ENCODE peak calls at places on chromosomes 3 and 15, in six cellular contexts. One of them, this sample, is unnamed.

GRCh38 chr3:13414040-13414729 is 5.9 kb downstream of the NUP210 start:
- DNase-seq in HL-60: peak
- DNase-seq in AG10803: no peak
- DNase-seq in fibroblast of mammary gland: no peak
- DNase-seq in A549: no peak
- DNase-seq in cardiac muscle cell: no peak
- DNase-seq in this sample: no peak

GRCh38 chr3:23493846-23494245 is 290.7 kb downstream of the UBE2E2 start:
- DNase-seq in A549: no peak
- DNase-seq in cardiac muscle cell: no peak
- DNase-seq in HL-60: no peak
- DNase-seq in AG10803: no peak
- DNase-seq in fibroblast of mammary gland: no peak
- DNase-seq in this sample: no peak

GRCh38 chr3:53590606-53591005 is 96.2 kb downstream of the CACNA1D start:
- DNase-seq in fibroblast of mammary gland: no peak
- DNase-seq in cardiac muscle cell: no peak
- DNase-seq in HL-60: no peak
- DNase-seq in AG10803: no peak
- DNase-seq in A549: no peak
- DNase-seq in this sample: no peak

GRCh38 chr3:14534379-14535191 is 5.6 kb downstream of the GRIP2 start:
- DNase-seq in A549: no peak
- DNase-seq in fibroblast of mammary gland: no peak
- DNase-seq in HL-60: no peak
- DNase-seq in AG10803: no peak
- DNase-seq in cardiac muscle cell: no peak
- DNase-seq in this sample: no peak

GRCh38 chr15:59917504-59918157 is 86.5 kb upstream of the FOXB1 start:
- DNase-seq in A549: peak
- DNase-seq in HL-60: peak
- DNase-seq in fibroblast of mammary gland: peak
- DNase-seq in AG10803: peak
- DNase-seq in cardiac muscle cell: peak
- DNase-seq in this sample: peak

GRCh38 chr3:73601031-73601430 is 23.7 kb downstream of the PDZRN3 start:
- DNase-seq in AG10803: peak
- DNase-seq in cardiac muscle cell: no peak
- DNase-seq in A549: no peak
- DNase-seq in HL-60: no peak
- DNase-seq in fibroblast of mammary gland: peak
- DNase-seq in this sample: no peak

GRCh38 chr3:56347219-56347871 is 120.9 kb downstream of the ERC2 start:
- DNase-seq in fibroblast of mammary gland: peak
- DNase-seq in AG10803: no peak
- DNase-seq in cardiac muscle cell: peak
- DNase-seq in A549: no peak
- DNase-seq in HL-60: peak
- DNase-seq in this sample: no peak

GRCh38 chr3:9172851-9173320 is 76.6 kb downstream of the SRGAP3 start:
- DNase-seq in AG10803: peak
- DNase-seq in HL-60: no peak
- DNase-seq in A549: no peak
- DNase-seq in cardiac muscle cell: no peak
- DNase-seq in fibroblast of mammary gland: peak
- DNase-seq in this sample: no peak

DNA sequence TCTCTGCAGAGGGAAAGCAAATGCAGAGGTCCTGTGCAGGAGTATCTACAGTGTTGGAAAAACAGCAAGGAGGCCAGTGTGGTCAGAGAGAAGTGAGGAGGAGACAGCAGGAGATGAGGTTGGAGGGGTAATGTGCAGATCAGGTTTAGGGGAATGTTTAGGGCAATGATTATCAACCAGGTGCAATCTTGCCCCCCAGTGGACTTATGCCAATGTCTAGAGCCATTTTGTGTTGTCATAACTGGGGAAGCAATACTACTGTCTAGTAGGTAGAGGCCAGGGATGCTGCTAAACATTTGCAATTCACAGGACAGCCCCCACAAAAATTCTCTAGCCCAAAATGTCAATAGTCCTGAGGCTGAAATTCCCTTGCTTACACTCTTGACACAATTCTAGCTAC is 13.1 kb downstream of the CCDC191 start:
- DNase-seq in HL-60: no peak
- DNase-seq in A549: no peak
- DNase-seq in AG10803: no peak
- DNase-seq in fibroblast of mammary gland: no peak
- DNase-seq in cardiac muscle cell: no peak
- DNase-seq in this sample: no peak
- TF ChIP-seq CTCF in HL-60: no peak
- TF ChIP-seq CTCF in A549: no peak
- TF ChIP-seq CTCF in AG10803: no peak
- TF ChIP-seq CTCF in fibroblast of mammary gland: no peak
- TF ChIP-seq CTCF in cardiac muscle cell: no peak
- TF ChIP-seq CTCF in this sample: no peak

GRCh38 chr3:103791786-103792515 is 1357.1 kb downstream of the ZPLD1 start:
- DNase-seq in cardiac muscle cell: no peak
- DNase-seq in AG10803: no peak
- DNase-seq in HL-60: no peak
- DNase-seq in fibroblast of mammary gland: no peak
- DNase-seq in A549: no peak
- DNase-seq in this sample: no peak
- H3K4me3 ChIP-seq in cardiac muscle cell: no peak
- H3K4me3 ChIP-seq in AG10803: no peak
- H3K4me3 ChIP-seq in HL-60: no peak
- H3K4me3 ChIP-seq in fibroblast of mammary gland: no peak
- H3K4me3 ChIP-seq in A549: no peak
- H3K4me3 ChIP-seq in this sample: no peak

GRCh38 chr3:168544097-168544957 is 448.6 kb upstream of the GOLIM4 start:
- DNase-seq in A549: no peak
- DNase-seq in cardiac muscle cell: no peak
- DNase-seq in AG10803: no peak
- DNase-seq in HL-60: no peak
- DNase-seq in fibroblast of mammary gland: peak
- DNase-seq in this sample: peak
- TF ChIP-seq CTCF in A549: no peak
- TF ChIP-seq CTCF in cardiac muscle cell: no peak
- TF ChIP-seq CTCF in AG10803: no peak
- TF ChIP-seq CTCF in HL-60: no peak
- TF ChIP-seq CTCF in fibroblast of mammary gland: no peak
- TF ChIP-seq CTCF in this sample: peak

GRCh38 chr15:64774556-64775523 is 549 bp downstream of the RBPMS2 start:
- DNase-seq in fibroblast of mammary gland: no peak
- DNase-seq in A549: no peak
- DNase-seq in cardiac muscle cell: peak
- DNase-seq in AG10803: no peak
- DNase-seq in HL-60: peak
- DNase-seq in this sample: no peak

GRCh38 chr15:64772488-64772887 is 2.9 kb downstream of the RBPMS2 start:
- DNase-seq in A549: no peak
- DNase-seq in fibroblast of mammary gland: no peak
- DNase-seq in cardiac muscle cell: no peak
- DNase-seq in AG10803: no peak
- DNase-seq in HL-60: no peak
- DNase-seq in this sample: no peak

GRCh38 chr15:64770626-64771025 is 4.8 kb downstream of the RBPMS2 start:
- DNase-seq in A549: no peak
- DNase-seq in AG10803: no peak
- DNase-seq in HL-60: no peak
- DNase-seq in cardiac muscle cell: no peak
- DNase-seq in fibroblast of mammary gland: no peak
- DNase-seq in this sample: no peak

GRCh38 chr15:64773606-64774555 is 1.5 kb downstream of the RBPMS2 start:
- DNase-seq in AG10803: no peak
- DNase-seq in HL-60: no peak
- DNase-seq in A549: no peak
- DNase-seq in cardiac muscle cell: peak
- DNase-seq in fibroblast of mammary gland: no peak
- DNase-seq in this sample: no peak

DNA sequence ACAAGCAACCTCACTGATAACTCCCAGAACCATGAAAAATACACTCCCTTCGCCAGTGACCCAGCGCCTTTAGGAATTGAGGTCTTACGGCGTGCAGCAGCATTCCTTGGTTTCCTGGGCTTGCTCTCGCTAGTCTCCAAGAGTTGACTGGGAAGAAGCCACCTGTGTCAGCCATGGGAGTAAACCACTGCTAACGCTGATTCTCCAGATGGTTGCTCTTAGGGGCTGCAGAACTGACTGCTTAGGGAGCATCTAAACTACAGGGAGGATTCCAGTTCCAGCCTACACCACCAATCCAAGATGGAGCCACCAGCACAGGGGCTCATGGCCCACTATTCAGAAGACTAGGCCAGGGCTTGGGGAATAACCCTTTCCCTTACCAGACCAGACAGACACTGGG is 2.4 kb downstream of the RBPMS2 start:
- DNase-seq in A549: no peak
- DNase-seq in HL-60: no peak
- DNase-seq in fibroblast of mammary gland: no peak
- DNase-seq in AG10803: no peak
- DNase-seq in cardiac muscle cell: no peak
- DNase-seq in this sample: no peak
- H3K4me3 ChIP-seq in A549: no peak
- H3K4me3 ChIP-seq in HL-60: no peak
- H3K4me3 ChIP-seq in fibroblast of mammary gland: no peak
- H3K4me3 ChIP-seq in AG10803: no peak
- H3K4me3 ChIP-seq in cardiac muscle cell: peak
- H3K4me3 ChIP-seq in this sample: no peak

GRCh38 chr15:39255760-39256159 is 325.1 kb upstream of the THBS1 start:
- DNase-seq in A549: no peak
- DNase-seq in AG10803: no peak
- DNase-seq in cardiac muscle cell: no peak
- DNase-seq in fibroblast of mammary gland: no peak
- DNase-seq in HL-60: no peak
- DNase-seq in this sample: no peak
- TF ChIP-seq CTCF in A549: no peak
- TF ChIP-seq CTCF in AG10803: no peak
- TF ChIP-seq CTCF in cardiac muscle cell: no peak
- TF ChIP-seq CTCF in fibroblast of mammary gland: no peak
- TF ChIP-seq CTCF in HL-60: no peak
- TF ChIP-seq CTCF in this sample: no peak

GRCh38 chr3:188855690-188856089 is 316.1 kb upstream of the TPRG1 start:
- DNase-seq in HL-60: no peak
- DNase-seq in A549: no peak
- DNase-seq in cardiac muscle cell: no peak
- DNase-seq in fibroblast of mammary gland: no peak
- DNase-seq in AG10803: no peak
- DNase-seq in this sample: no peak

GRCh38 chr3:188848947-188849346 is 322.8 kb upstream of the TPRG1 start:
- DNase-seq in AG10803: no peak
- DNase-seq in A549: no peak
- DNase-seq in HL-60: no peak
- DNase-seq in cardiac muscle cell: no peak
- DNase-seq in fibroblast of mammary gland: no peak
- DNase-seq in this sample: no peak

GRCh38 chr3:188854395-188855149 is 317.2 kb upstream of the TPRG1 start:
- DNase-seq in fibroblast of mammary gland: peak
- DNase-seq in AG10803: peak
- DNase-seq in cardiac muscle cell: no peak
- DNase-seq in HL-60: no peak
- DNase-seq in A549: no peak
- DNase-seq in this sample: peak

GRCh38 chr3:188853896-188854295 is 317.9 kb upstream of the TPRG1 start:
- DNase-seq in A549: no peak
- DNase-seq in fibroblast of mammary gland: peak
- DNase-seq in AG10803: peak
- DNase-seq in cardiac muscle cell: no peak
- DNase-seq in HL-60: no peak
- DNase-seq in this sample: no peak
- H3K4me3 ChIP-seq in A549: no peak
- H3K4me3 ChIP-seq in fibroblast of mammary gland: no peak
- H3K4me3 ChIP-seq in AG10803: no peak
- H3K4me3 ChIP-seq in cardiac muscle cell: no peak
- H3K4me3 ChIP-seq in HL-60: no peak
- H3K4me3 ChIP-seq in this sample: no peak

GRCh38 chr15:63600646-63601025 is 3.4 kb downstream of the FBXL22 start:
- DNase-seq in cardiac muscle cell: peak
- DNase-seq in A549: peak
- DNase-seq in fibroblast of mammary gland: peak
- DNase-seq in AG10803: peak
- DNase-seq in HL-60: peak
- DNase-seq in this sample: peak
- TF ChIP-seq CTCF in cardiac muscle cell: no peak
- TF ChIP-seq CTCF in A549: peak
- TF ChIP-seq CTCF in fibroblast of mammary gland: no peak
- TF ChIP-seq CTCF in AG10803: no peak
- TF ChIP-seq CTCF in HL-60: no peak
- TF ChIP-seq CTCF in this sample: no peak

GRCh38 chr3:16470590-16470989 is 42.9 kb downstream of the RFTN1 start:
- DNase-seq in fibroblast of mammary gland: no peak
- DNase-seq in cardiac muscle cell: no peak
- DNase-seq in HL-60: no peak
- DNase-seq in A549: no peak
- DNase-seq in AG10803: no peak
- DNase-seq in this sample: no peak

GRCh38 chr3:16471897-16472296 is 41.6 kb downstream of the RFTN1 start:
- DNase-seq in AG10803: no peak
- DNase-seq in cardiac muscle cell: no peak
- DNase-seq in fibroblast of mammary gland: no peak
- DNase-seq in A549: no peak
- DNase-seq in HL-60: no peak
- DNase-seq in this sample: no peak

GRCh38 chr3:16467368-16467767 is 46.1 kb downstream of the RFTN1 start:
- DNase-seq in AG10803: no peak
- DNase-seq in HL-60: no peak
- DNase-seq in cardiac muscle cell: no peak
- DNase-seq in fibroblast of mammary gland: no peak
- DNase-seq in A549: no peak
- DNase-seq in this sample: no peak

GRCh38 chr3:16466822-16467221 is 46.7 kb downstream of the RFTN1 start:
- DNase-seq in A549: no peak
- DNase-seq in cardiac muscle cell: no peak
- DNase-seq in AG10803: no peak
- DNase-seq in HL-60: no peak
- DNase-seq in fibroblast of mammary gland: no peak
- DNase-seq in this sample: no peak

GRCh38 chr3:16468114-16469098 is 45.1 kb downstream of the RFTN1 start:
- DNase-seq in A549: no peak
- DNase-seq in fibroblast of mammary gland: no peak
- DNase-seq in HL-60: no peak
- DNase-seq in cardiac muscle cell: peak
- DNase-seq in AG10803: no peak
- DNase-seq in this sample: no peak
- H3K4me3 ChIP-seq in A549: no peak
- H3K4me3 ChIP-seq in fibroblast of mammary gland: no peak
- H3K4me3 ChIP-seq in HL-60: no peak
- H3K4me3 ChIP-seq in cardiac muscle cell: no peak
- H3K4me3 ChIP-seq in AG10803: no peak
- H3K4me3 ChIP-seq in this sample: no peak

GRCh38 chr3:54731697-54732445 is 196.0 kb downstream of the LRTM1 start:
- DNase-seq in fibroblast of mammary gland: no peak
- DNase-seq in AG10803: peak
- DNase-seq in HL-60: no peak
- DNase-seq in A549: no peak
- DNase-seq in cardiac muscle cell: no peak
- DNase-seq in this sample: no peak
- TF ChIP-seq CTCF in fibroblast of mammary gland: no peak
- TF ChIP-seq CTCF in AG10803: no peak
- TF ChIP-seq CTCF in HL-60: no peak
- TF ChIP-seq CTCF in A549: no peak
- TF ChIP-seq CTCF in cardiac muscle cell: no peak
- TF ChIP-seq CTCF in this sample: no peak